ENCODE peak calls at places on chromosomes 11 and 22, in six cellular contexts. One of them, this sample, is unnamed.

GRCh38 chr11:4619514-4619913 is 11.5 kb upstream of the TRIM68 start:
- DNase-seq in activated CD4-positive, alpha-beta T cell treated with anti-CD3 and anti-CD28 coated beads, Interleukin-2, amount 50 U/mL, for 48 hours: no peak
- DNase-seq in stimulated activated CD4-positive, alpha-beta T cell treated with anti-CD3 and anti-CD28 coated beads, Interleukin-12 subunit alpha, Interleukin-12 subunit beta, amount 100 ng/mL, for 24 hours: no peak
- DNase-seq in left ventricle myocardium inferior: no peak
- DNase-seq in AG09309: no peak
- DNase-seq in T-helper 9 cell: no peak
- DNase-seq in this sample: no peak

GRCh38 chr22:25419247-25420113 is 145.0 kb upstream of the GRK3 start:
- DNase-seq in activated CD4-positive, alpha-beta T cell treated with anti-CD3 and anti-CD28 coated beads, Interleukin-2, amount 50 U/mL, for 48 hours: no peak
- DNase-seq in left ventricle myocardium inferior: no peak
- DNase-seq in AG09309: no peak
- DNase-seq in stimulated activated CD4-positive, alpha-beta T cell treated with anti-CD3 and anti-CD28 coated beads, Interleukin-12 subunit alpha, Interleukin-12 subunit beta, amount 100 ng/mL, for 24 hours: no peak
- DNase-seq in T-helper 9 cell: no peak
- DNase-seq in this sample: no peak

GRCh38 chr22:21621025-21621424 is 8.8 kb downstream of the YDJC start:
- DNase-seq in AG09309: no peak
- DNase-seq in activated CD4-positive, alpha-beta T cell treated with anti-CD3 and anti-CD28 coated beads, Interleukin-2, amount 50 U/mL, for 48 hours: no peak
- DNase-seq in stimulated activated CD4-positive, alpha-beta T cell treated with anti-CD3 and anti-CD28 coated beads, Interleukin-12 subunit alpha, Interleukin-12 subunit beta, amount 100 ng/mL, for 24 hours: no peak
- DNase-seq in left ventricle myocardium inferior: no peak
- DNase-seq in T-helper 9 cell: no peak
- DNase-seq in this sample: no peak

GRCh38 chr22:24875862-24876506 is 70.0 kb downstream of the SGSM1 start:
- DNase-seq in left ventricle myocardium inferior: no peak
- DNase-seq in AG09309: no peak
- DNase-seq in stimulated activated CD4-positive, alpha-beta T cell treated with anti-CD3 and anti-CD28 coated beads, Interleukin-12 subunit alpha, Interleukin-12 subunit beta, amount 100 ng/mL, for 24 hours: no peak
- DNase-seq in activated CD4-positive, alpha-beta T cell treated with anti-CD3 and anti-CD28 coated beads, Interleukin-2, amount 50 U/mL, for 48 hours: peak
- DNase-seq in T-helper 9 cell: no peak
- DNase-seq in this sample: no peak

GRCh38 chr11:116488836-116489389 is 283.9 kb downstream of the BUD13 start:
- DNase-seq in AG09309: no peak
- DNase-seq in T-helper 9 cell: no peak
- DNase-seq in stimulated activated CD4-positive, alpha-beta T cell treated with anti-CD3 and anti-CD28 coated beads, Interleukin-12 subunit alpha, Interleukin-12 subunit beta, amount 100 ng/mL, for 24 hours: no peak
- DNase-seq in activated CD4-positive, alpha-beta T cell treated with anti-CD3 and anti-CD28 coated beads, Interleukin-2, amount 50 U/mL, for 48 hours: no peak
- DNase-seq in left ventricle myocardium inferior: no peak
- DNase-seq in this sample: no peak

GRCh38 chr22:37354271-37355069 is 72.2 kb downstream of the CYTH4 start:
- DNase-seq in AG09309: no peak
- DNase-seq in stimulated activated CD4-positive, alpha-beta T cell treated with anti-CD3 and anti-CD28 coated beads, Interleukin-12 subunit alpha, Interleukin-12 subunit beta, amount 100 ng/mL, for 24 hours: no peak
- DNase-seq in activated CD4-positive, alpha-beta T cell treated with anti-CD3 and anti-CD28 coated beads, Interleukin-2, amount 50 U/mL, for 48 hours: no peak
- DNase-seq in left ventricle myocardium inferior: no peak
- DNase-seq in T-helper 9 cell: no peak
- DNase-seq in this sample: no peak

GRCh38 chr11:120929090-120929489 is 94.8 kb upstream of the TBCEL start:
- DNase-seq in left ventricle myocardium inferior: no peak
- DNase-seq in T-helper 9 cell: no peak
- DNase-seq in stimulated activated CD4-positive, alpha-beta T cell treated with anti-CD3 and anti-CD28 coated beads, Interleukin-12 subunit alpha, Interleukin-12 subunit beta, amount 100 ng/mL, for 24 hours: no peak
- DNase-seq in AG09309: no peak
- DNase-seq in activated CD4-positive, alpha-beta T cell treated with anti-CD3 and anti-CD28 coated beads, Interleukin-2, amount 50 U/mL, for 48 hours: no peak
- DNase-seq in this sample: no peak

GRCh38 chr11:102323542-102324261 is 6.4 kb downstream of the BIRC3 start:
- DNase-seq in stimulated activated CD4-positive, alpha-beta T cell treated with anti-CD3 and anti-CD28 coated beads, Interleukin-12 subunit alpha, Interleukin-12 subunit beta, amount 100 ng/mL, for 24 hours: no peak
- DNase-seq in left ventricle myocardium inferior: no peak
- DNase-seq in T-helper 9 cell: no peak
- DNase-seq in AG09309: no peak
- DNase-seq in activated CD4-positive, alpha-beta T cell treated with anti-CD3 and anti-CD28 coated beads, Interleukin-2, amount 50 U/mL, for 48 hours: no peak
- DNase-seq in this sample: no peak

GRCh38 chr11:118304809-118305248 is 299 bp downstream of the CD3E start:
- DNase-seq in left ventricle myocardium inferior: no peak
- DNase-seq in activated CD4-positive, alpha-beta T cell treated with anti-CD3 and anti-CD28 coated beads, Interleukin-2, amount 50 U/mL, for 48 hours: no peak
- DNase-seq in T-helper 9 cell: no peak
- DNase-seq in stimulated activated CD4-positive, alpha-beta T cell treated with anti-CD3 and anti-CD28 coated beads, Interleukin-12 subunit alpha, Interleukin-12 subunit beta, amount 100 ng/mL, for 24 hours: no peak
- DNase-seq in AG09309: no peak
- DNase-seq in this sample: no peak

GRCh38 chr11:78315724-78316123 is 101.9 kb downstream of the GAB2 start:
- DNase-seq in T-helper 9 cell: no peak
- DNase-seq in activated CD4-positive, alpha-beta T cell treated with anti-CD3 and anti-CD28 coated beads, Interleukin-2, amount 50 U/mL, for 48 hours: no peak
- DNase-seq in AG09309: no peak
- DNase-seq in stimulated activated CD4-positive, alpha-beta T cell treated with anti-CD3 and anti-CD28 coated beads, Interleukin-12 subunit alpha, Interleukin-12 subunit beta, amount 100 ng/mL, for 24 hours: no peak
- DNase-seq in left ventricle myocardium inferior: no peak
- DNase-seq in this sample: no peak

GRCh38 chr22:42769574-42770447 is 49.1 kb upstream of the A4GALT start:
- DNase-seq in activated CD4-positive, alpha-beta T cell treated with anti-CD3 and anti-CD28 coated beads, Interleukin-2, amount 50 U/mL, for 48 hours: no peak
- DNase-seq in T-helper 9 cell: no peak
- DNase-seq in AG09309: peak
- DNase-seq in left ventricle myocardium inferior: peak
- DNase-seq in stimulated activated CD4-positive, alpha-beta T cell treated with anti-CD3 and anti-CD28 coated beads, Interleukin-12 subunit alpha, Interleukin-12 subunit beta, amount 100 ng/mL, for 24 hours: no peak
- DNase-seq in this sample: peak

GRCh38 chr11:128451651-128452470 is 135.5 kb downstream of the ETS1 start:
- DNase-seq in T-helper 9 cell: no peak
- DNase-seq in left ventricle myocardium inferior: peak
- DNase-seq in AG09309: no peak
- DNase-seq in stimulated activated CD4-positive, alpha-beta T cell treated with anti-CD3 and anti-CD28 coated beads, Interleukin-12 subunit alpha, Interleukin-12 subunit beta, amount 100 ng/mL, for 24 hours: no peak
- DNase-seq in activated CD4-positive, alpha-beta T cell treated with anti-CD3 and anti-CD28 coated beads, Interleukin-2, amount 50 U/mL, for 48 hours: no peak
- DNase-seq in this sample: peak

GRCh38 chr22:50691521-50691920 is 18.9 kb downstream of the SHANK3 start:
- DNase-seq in AG09309: peak
- DNase-seq in left ventricle myocardium inferior: no peak
- DNase-seq in T-helper 9 cell: no peak
- DNase-seq in stimulated activated CD4-positive, alpha-beta T cell treated with anti-CD3 and anti-CD28 coated beads, Interleukin-12 subunit alpha, Interleukin-12 subunit beta, amount 100 ng/mL, for 24 hours: peak
- DNase-seq in activated CD4-positive, alpha-beta T cell treated with anti-CD3 and anti-CD28 coated beads, Interleukin-2, amount 50 U/mL, for 48 hours: peak
- DNase-seq in this sample: no peak

GRCh38 chr22:45743687-45744086 is 72.1 kb downstream of the ATXN10 start:
- DNase-seq in T-helper 9 cell: no peak
- DNase-seq in activated CD4-positive, alpha-beta T cell treated with anti-CD3 and anti-CD28 coated beads, Interleukin-2, amount 50 U/mL, for 48 hours: no peak
- DNase-seq in left ventricle myocardium inferior: no peak
- DNase-seq in AG09309: no peak
- DNase-seq in stimulated activated CD4-positive, alpha-beta T cell treated with anti-CD3 and anti-CD28 coated beads, Interleukin-12 subunit alpha, Interleukin-12 subunit beta, amount 100 ng/mL, for 24 hours: no peak
- DNase-seq in this sample: no peak

GRCh38 chr22:33563568-33563967 is 356.7 kb downstream of the LARGE1 start:
- DNase-seq in AG09309: no peak
- DNase-seq in T-helper 9 cell: no peak
- DNase-seq in activated CD4-positive, alpha-beta T cell treated with anti-CD3 and anti-CD28 coated beads, Interleukin-2, amount 50 U/mL, for 48 hours: no peak
- DNase-seq in stimulated activated CD4-positive, alpha-beta T cell treated with anti-CD3 and anti-CD28 coated beads, Interleukin-12 subunit alpha, Interleukin-12 subunit beta, amount 100 ng/mL, for 24 hours: no peak
- DNase-seq in left ventricle myocardium inferior: no peak
- DNase-seq in this sample: no peak